ENCODE peak calls at places on chromosomes 13 and 19, in eight cellular contexts. P, G, Z, H, U, N, M and B are unnamed samples.

GRCh38 chr19:11091343-11092153 is 2.3 kb downstream of the LDLR start:
- DNase-seq in P (peak; percentile 56), G (peak; percentile 74), Z (peak; percentile 62), H (peak; percentile 83), U (no peak), N (peak; percentile 51), M (peak; percentile 79), B (peak; percentile 66)

GRCh38 chr13:103140001-103140671 is 73.9 kb upstream of the SLC10A2 start:
- DNase-seq in P (peak; percentile 85), G (no peak), Z (no peak), H (peak; percentile 2), U (no peak), N (no peak), M (no peak), B (peak; percentile 28)

GRCh38 chr19:43664008-43664407 is 6.0 kb downstream of the PLAUR start:
- DNase-seq in P (no peak), G (peak; percentile 59), Z (peak; percentile 31), H (no peak), U (no peak), N (no peak), M (no peak), B (no peak)

GRCh38 chr13:50053844-50054243 is 38.6 kb downstream of the KCNRG start:
- DNase-seq in P (no peak), G (no peak), Z (no peak), H (no peak), U (no peak), N (no peak), M (no peak), B (no peak)

GRCh38 chr19:49676136-49676689 is 858 bp upstream of the PRMT1 start:
- DNase-seq in P (peak; percentile 94), G (no peak), Z (no peak), H (peak; percentile 97), U (peak; percentile 81), N (peak; percentile 49), M (peak; percentile 90), B (peak; percentile 83)

GRCh38 chr19:40519352-40520322 is 52.8 kb downstream of the SPTBN4 start:
- DNase-seq in P (peak; percentile 81), G (no peak), Z (no peak), H (peak; percentile 45), U (peak; percentile 75), N (no peak), M (peak; percentile 27), B (no peak)

GRCh38 chr13:80132741-80133601 is 208.0 kb downstream of the SPRY2 start:
- DNase-seq in P (peak; percentile 28), G (no peak), Z (no peak), H (peak; percentile 65), U (no peak), N (no peak), M (peak; percentile 87), B (no peak)

GRCh38 chr13:30569901-30570576 is 47.7 kb upstream of the USPL1 start:
- DNase-seq in P (peak; percentile 17), G (no peak), Z (no peak), H (peak; percentile 95), U (no peak), N (no peak), M (peak; percentile 24), B (peak; percentile 60)

GRCh38 chr13:106440846-106441245 is 94.6 kb downstream of the EFNB2 start:
- DNase-seq in P (no peak), G (no peak), Z (no peak), H (no peak), U (no peak), N (no peak), M (no peak), B (no peak)

GRCh38 chr13:25046274-25046984 is 49.5 kb upstream of the PABPC3 start:
- DNase-seq in P (peak; percentile 60), G (no peak), Z (no peak), H (no peak), U (no peak), N (no peak), M (no peak), B (no peak)
- H3K27me3 ChIP-seq in P (peaks cover 27% of the 10 kb centered on the region), G (peaks cover 6% of the 10 kb centered on the region), Z (peaks cover 54% of the 10 kb centered on the region), H (peaks cover 9% of the 10 kb centered on the region), U (peaks cover 32% of the 10 kb centered on the region), N (no peaks in the 10 kb centered on the region), M (peaks cover 26% of the 10 kb centered on the region), B (no peaks in the 10 kb centered on the region)

GRCh38 chr13:51317262-51317661 is 22.2 kb upstream of the SERPINE3 start:
- DNase-seq in P (no peak), G (no peak), Z (no peak), H (peak; percentile 10), U (no peak), N (no peak), M (no peak), B (no peak)
- H3K27me3 ChIP-seq in P (no peaks in the 10 kb centered on the region), G (no peaks in the 10 kb centered on the region), Z (peaks cover 2% of the 10 kb centered on the region), H (peaks cover 2% of the 10 kb centered on the region), U (no peaks in the 10 kb centered on the region), N (no peaks in the 10 kb centered on the region), M (no peaks in the 10 kb centered on the region), B (no peaks in the 10 kb centered on the region)

DNA sequence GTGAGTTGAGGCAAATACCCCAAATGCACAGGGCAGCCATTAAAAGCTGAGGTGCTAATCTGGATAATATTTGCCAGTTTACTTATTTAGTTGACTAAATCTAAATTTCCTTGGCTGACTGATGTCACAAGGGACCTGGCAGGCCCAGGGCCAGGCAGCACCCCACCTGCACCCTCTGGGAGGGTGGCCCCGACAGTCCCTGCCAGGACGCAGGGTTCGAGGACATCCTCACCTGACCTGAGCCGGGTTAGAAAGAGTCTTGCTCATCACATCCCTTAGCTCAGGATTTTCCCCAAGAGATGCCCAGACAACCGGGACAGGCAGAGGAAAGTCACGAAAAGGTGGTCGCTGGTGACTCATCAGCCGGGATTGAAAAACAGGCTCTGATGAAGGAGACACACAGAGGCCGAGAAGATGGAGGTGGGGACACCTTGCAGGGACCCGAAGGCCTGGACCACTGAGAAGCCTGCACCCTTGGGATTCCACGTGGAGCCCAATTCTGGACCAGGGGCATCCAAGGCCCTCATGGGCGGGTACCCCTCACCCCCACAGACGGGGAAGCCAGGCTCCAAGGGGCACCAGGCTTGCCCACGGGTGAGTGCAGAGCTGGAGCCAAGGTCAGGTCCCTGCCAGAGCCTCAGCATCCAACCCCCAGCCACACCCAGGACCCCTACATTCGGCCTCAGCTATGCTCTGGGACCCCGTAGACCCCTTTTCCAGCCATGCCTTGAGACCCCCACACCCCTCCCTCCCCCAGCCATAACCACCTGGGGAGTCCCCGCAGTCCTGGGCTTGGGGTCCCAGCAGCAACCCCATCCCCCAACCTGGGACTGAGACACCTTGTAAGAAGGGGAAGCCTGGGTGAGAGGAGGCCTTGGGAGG is 103.2 kb downstream of the SOX1 start:
- DNase-seq in P (no peak), G (no peak), Z (no peak), H (no peak), U (no peak), N (no peak), M (no peak), B (no peak)
- H3K27me3 ChIP-seq in P (no peaks in the 10 kb centered on the region), G (no peaks in the 10 kb centered on the region), Z (peaks cover 3% of the 10 kb centered on the region), H (no peaks in the 10 kb centered on the region), U (no peaks in the 10 kb centered on the region), N (no peaks in the 10 kb centered on the region), M (no peaks in the 10 kb centered on the region), B (no peaks in the 10 kb centered on the region)

DNA sequence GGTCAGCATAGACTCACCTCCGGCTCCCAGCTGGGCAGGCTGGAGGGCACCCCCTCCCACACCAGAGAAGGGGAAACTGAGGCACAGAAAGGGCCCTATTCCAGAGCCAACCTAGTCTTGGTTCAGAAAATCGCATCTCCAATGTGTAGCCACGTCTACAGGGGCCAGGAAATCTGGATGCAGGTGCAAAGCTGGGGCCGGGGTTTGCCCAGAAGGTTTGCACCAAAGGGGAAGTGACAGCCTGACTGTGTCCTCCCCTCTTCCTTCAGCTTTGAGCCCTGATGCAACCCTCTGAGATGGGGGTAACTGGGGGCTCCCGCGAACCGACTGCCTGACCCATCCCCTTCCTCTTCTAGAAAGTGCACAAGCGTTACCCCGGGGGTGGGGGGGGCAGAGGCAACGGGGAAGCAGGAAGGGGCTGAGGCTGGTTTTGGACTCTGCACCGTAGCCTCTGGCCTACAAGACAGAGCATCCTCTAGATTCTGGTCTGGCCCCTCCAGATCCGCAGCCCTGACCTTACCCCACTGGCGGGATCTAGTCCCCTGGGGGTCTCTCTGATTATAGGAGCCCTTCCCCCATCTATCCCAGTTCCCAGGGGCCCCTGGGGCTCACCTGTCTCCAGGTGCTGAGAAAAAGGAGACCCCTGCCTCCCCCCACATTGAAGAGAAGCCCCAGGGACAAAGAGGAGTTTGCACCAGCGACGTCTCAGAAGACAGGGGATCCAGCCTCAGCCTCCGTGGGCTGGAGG is 1.1 kb upstream of the ONECUT3 start:
- DNase-seq in P (peak; percentile 38), G (no peak), Z (no peak), H (no peak), U (peak; percentile 31), N (no peak), M (no peak), B (no peak)
- H3K27me3 ChIP-seq in P (peaks cover 92% of the 10 kb centered on the region), G (peaks cover 78% of the 10 kb centered on the region), Z (peaks cover 79% of the 10 kb centered on the region), H (peaks cover 68% of the 10 kb centered on the region), U (peaks cover 89% of the 10 kb centered on the region), N (peaks cover 64% of the 10 kb centered on the region), M (peaks cover 84% of the 10 kb centered on the region), B (peaks cover 98% of the 10 kb centered on the region)